ENCODE peak calls at places on chromosomes 1 and 21, in ten cellular contexts. A is trophoblast cell; I is Peyer's patch; J is pancreas; K is CD4-positive, CD25-positive, alpha-beta regulatory T cell; X is naive thymus-derived CD4-positive, alpha-beta T cell; M is uterus; T is small intestine; R is dorsolateral prefrontal cortex; D is endodermal cell. Q is an unnamed sample.

GRCh38 chr1:228837817-228838716 is 102.8 kb downstream of the RHOU start:
- DNase-seq in K (no peak), A (peak), J (peak), T (peak), X (no peak), M (peak), I (no peak), R (no peak), D (no peak), Q (no peak)

GRCh38 chr1:208834346-208835081 is 590.3 kb upstream of the PLXNA2 start:
- DNase-seq in J (no peak), A (peak), X (no peak), D (no peak), I (no peak), R (no peak), K (no peak), T (no peak), M (no peak), Q (no peak)

GRCh38 chr1:60553730-60554129 is 480.2 kb upstream of the C1orf87 start:
- DNase-seq in T (no peak), A (no peak), R (no peak), D (no peak), I (no peak), M (no peak), X (no peak), J (no peak), K (no peak), Q (no peak)

GRCh38 chr1:119827010-119827409 is 15.8 kb upstream of the REG4 start:
- DNase-seq in I (no peak), J (no peak), M (no peak), R (no peak), K (peak), A (no peak), D (no peak), X (no peak), T (no peak), Q (no peak)

GRCh38 chr21:29290245-29290644 is 8.5 kb upstream of the BACH1 start:
- DNase-seq in T (peak), D (no peak), M (no peak), X (no peak), J (no peak), K (no peak), R (no peak), I (no peak), A (no peak), Q (no peak)

GRCh38 chr1:225962440-225962975 is 21.5 kb upstream of the LEFTY2 start:
- DNase-seq in M (peak), D (peak), I (peak), A (no peak), X (peak), J (peak), T (peak), K (peak), R (no peak), Q (peak)

GRCh38 chr1:221961532-221962292 is 219.8 kb upstream of the DUSP10 start:
- DNase-seq in X (no peak), K (peak), T (peak), I (no peak), A (no peak), J (no peak), R (no peak), M (no peak), D (no peak), Q (no peak)

GRCh38 chr1:6041432-6042062 is 4.1 kb upstream of the KCNAB2 start:
- DNase-seq in K (no peak), I (no peak), X (peak), A (no peak), D (peak), T (no peak), R (no peak), J (no peak), M (no peak), Q (peak)

GRCh38 chr1:206441336-206441967 is 28.8 kb upstream of the IKBKE start:
- DNase-seq in J (no peak), D (no peak), T (no peak), K (no peak), R (no peak), M (no peak), I (no peak), X (no peak), A (no peak), Q (no peak)

GRCh38 chr21:33401617-33401967 is 1.6 kb upstream of the IFNGR2 start:
- DNase-seq in A (peak), R (no peak), X (no peak), D (no peak), M (no peak), I (no peak), T (no peak), J (no peak), K (no peak), Q (no peak)

GRCh38 chr1:167137285-167138192 is 43.7 kb downstream of the STYXL2 start:
- DNase-seq in K (no peak), R (no peak), X (no peak), A (no peak), D (no peak), I (no peak), J (no peak), M (no peak), T (no peak), Q (no peak)
- H3K27ac ChIP-seq in K (no peak), R (no peak), X (no peak), A (peak), D (peak), I (no peak), J (no peak), M (no peak), T (no peak), Q (no peak)

GRCh38 chr1:94543893-94544635 is 2.5 kb upstream of the F3 start:
- DNase-seq in A (no peak), I (no peak), R (no peak), J (no peak), M (no peak), X (no peak), D (no peak), K (no peak), T (no peak), Q (no peak)
- H3K27ac ChIP-seq in A (peak), I (peak), R (no peak), J (peak), M (peak), X (no peak), D (no peak), K (no peak), T (peak), Q (no peak)

DNA sequence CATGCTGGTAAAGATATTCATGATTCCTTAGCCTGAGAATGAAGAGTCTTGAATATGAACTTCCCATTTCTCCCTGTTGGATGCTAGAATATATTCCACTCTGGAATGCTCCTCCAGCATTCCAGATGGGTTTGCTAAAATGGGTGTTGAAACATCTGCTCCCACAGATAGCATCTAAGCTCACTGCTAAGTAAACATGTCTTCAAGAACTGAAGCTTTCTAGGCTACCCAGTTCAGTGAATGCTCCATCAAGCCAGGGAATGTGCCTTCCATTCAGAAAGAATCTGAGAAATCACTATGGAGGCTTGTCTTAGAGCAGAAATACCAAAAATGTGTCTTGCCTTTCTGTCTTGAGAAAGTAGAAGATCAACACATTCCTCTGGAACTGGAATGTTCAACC is 81.1 kb downstream of the TNFSF18 start:
- DNase-seq in T (no peak), I (no peak), J (no peak), M (no peak), X (no peak), A (peak), R (no peak), D (no peak), K (no peak), Q (no peak)
- H3K27ac ChIP-seq in T (no peak), I (no peak), J (no peak), M (no peak), X (no peak), A (peak), R (no peak), D (no peak), K (no peak), Q (no peak)

GRCh38 chr1:56329970-56330369 is 249.4 kb downstream of the PLPP3 start:
- DNase-seq in I (no peak), T (no peak), R (no peak), J (no peak), X (no peak), A (no peak), K (no peak), D (no peak), M (no peak), Q (no peak)

GRCh38 chr1:56331892-56332567 is 247.3 kb downstream of the PLPP3 start:
- DNase-seq in M (no peak), I (no peak), A (no peak), K (no peak), J (no peak), X (no peak), R (no peak), D (no peak), T (no peak), Q (no peak)

GRCh38 chr1:56333461-56333860 is 245.9 kb downstream of the PLPP3 start:
- DNase-seq in K (no peak), A (no peak), R (no peak), T (no peak), I (no peak), X (no peak), M (no peak), D (no peak), J (no peak), Q (no peak)

GRCh38 chr1:56330400-56331026 is 248.8 kb downstream of the PLPP3 start:
- DNase-seq in M (no peak), K (peak), D (no peak), A (no peak), X (no peak), R (no peak), T (no peak), J (no peak), I (no peak), Q (no peak)

DNA sequence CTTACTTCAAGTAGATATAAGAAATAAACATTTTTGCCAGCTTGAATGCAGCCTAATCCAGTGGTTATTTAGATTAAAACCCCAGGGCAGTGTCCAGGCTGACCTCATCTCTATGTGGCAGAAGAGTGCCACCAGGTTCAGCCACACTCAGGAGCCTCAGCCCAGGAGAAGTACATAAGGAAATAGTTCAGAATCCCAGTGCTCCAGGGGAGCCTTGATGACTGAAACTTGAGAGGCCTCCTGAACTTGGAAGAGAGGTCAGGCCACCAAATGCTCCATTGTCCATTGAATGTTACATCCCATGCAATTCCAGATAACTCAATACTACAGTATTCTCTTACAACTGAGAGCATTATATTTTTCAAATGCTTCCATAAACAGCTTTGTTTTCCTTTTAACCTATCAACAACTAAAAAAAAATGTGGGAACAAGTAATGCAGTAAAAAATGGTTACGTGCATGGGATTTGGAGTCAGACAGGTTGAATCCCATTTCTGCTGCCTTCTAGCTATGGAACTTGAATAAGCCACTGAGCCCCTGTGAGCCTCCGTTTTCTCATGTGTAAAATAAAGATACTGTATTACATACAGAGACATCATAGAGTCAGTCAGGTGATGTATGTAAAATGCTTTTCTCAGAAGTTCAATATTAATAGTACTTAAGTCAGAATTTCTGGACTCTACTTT is 248.0 kb downstream of the PLPP3 start:
- DNase-seq in X (no peak), I (no peak), R (no peak), M (no peak), J (no peak), D (no peak), T (no peak), A (no peak), K (no peak), Q (no peak)
- H3K27ac ChIP-seq in X (no peak), I (no peak), R (no peak), M (no peak), J (no peak), D (peak), T (no peak), A (peak), K (no peak), Q (no peak)

GRCh38 chr1:94234615-94235014 is 2.8 kb downstream of the ARHGAP29 start:
- DNase-seq in K (no peak), M (no peak), T (no peak), A (no peak), X (no peak), D (no peak), I (no peak), J (no peak), R (no peak), Q (no peak)
- H3K27ac ChIP-seq in K (no peak), M (no peak), T (no peak), A (no peak), X (no peak), D (no peak), I (no peak), J (no peak), R (no peak), Q (no peak)